ENCODE peak calls at places on chromosome 15, in five cellular contexts. I is transverse colon; D is activated CD8-positive, alpha-beta memory T cell treated with anti-CD3 and anti-CD28 coated beads, Interleukin-2, amount 50 U/mL, for 4 hours; F is stimulated activated CD8-positive, alpha-beta memory T cell treated with anti-CD3 and anti-CD28 coated beads, Interleukin-2, amount 100 ng/mL, for 1 hour; P is left colon. Y is an unnamed sample.

GRCh38 chr15:63600646-63601025 is 3.4 kb downstream of the FBXL22 start:
- DNase-seq in D (peak; percentile 92), F (peak; percentile 81), P (peak; percentile 88), I (peak; percentile 91), Y (peak; percentile 86)

GRCh38 chr15:99580061-99580460 is 14.3 kb downstream of the MEF2A start:
- DNase-seq in I (no peak), P (no peak), F (no peak), D (no peak), Y (no peak)

GRCh38 chr15:67413770-67414429 is 107.0 kb upstream of the C15orf61 start:
- DNase-seq in P (no peak), F (no peak), D (no peak), I (no peak), Y (no peak)

GRCh38 chr15:78398076-78398825 is 39.8 kb upstream of the IREB2 start:
- DNase-seq in I (no peak), P (no peak), F (no peak), D (no peak), Y (peak; percentile 22)

GRCh38 chr15:68312701-68313204 is 35.2 kb downstream of the FEM1B start:
- DNase-seq in D (no peak), F (no peak), I (no peak), P (no peak), Y (peak; percentile 39)

GRCh38 chr15:92429378-92430066 is 35.8 kb downstream of the ST8SIA2 start:
- DNase-seq in F (no peak), P (no peak), D (no peak), I (no peak), Y (no peak)

GRCh38 chr15:33007295-33007855 is 187.1 kb downstream of the FMN1 start:
- DNase-seq in D (no peak), I (no peak), F (no peak), P (no peak), Y (no peak)

GRCh38 chr15:51842852-51843737 is 13.6 kb downstream of the TMOD3 start:
- DNase-seq in D (peak; percentile 20), F (no peak), I (no peak), P (no peak), Y (peak; percentile 64)

GRCh38 chr15:38129531-38130199 is 123.0 kb upstream of the SPRED1 start:
- DNase-seq in F (no peak), P (peak; percentile 72), I (peak; percentile 69), D (no peak), Y (peak; percentile 72)

GRCh38 chr15:96326551-96327154 is 3.8 kb upstream of the NR2F2 start:
- DNase-seq in P (no peak), I (peak; percentile 30), F (no peak), D (no peak), Y (no peak)

GRCh38 chr15:86040360-86041095 is 39.1 kb upstream of the AGBL1 start:
- DNase-seq in P (no peak), I (no peak), D (no peak), F (no peak), Y (no peak)

GRCh38 chr15:65421360-65422215 is 1.2 kb downstream of the IGDCC4 start:
- DNase-seq in I (peak; percentile 19), P (peak; percentile 43), D (no peak), F (no peak), Y (no peak)

GRCh38 chr15:48300038-48300437 is 31.2 kb upstream of the DUT start:
- DNase-seq in I (no peak), F (no peak), P (no peak), D (no peak), Y (no peak)

GRCh38 chr15:100244796-100245495 is 96.8 kb downstream of the ADAMTS17 start:
- DNase-seq in I (no peak), D (no peak), P (no peak), F (no peak), Y (no peak)

GRCh38 chr15:89195836-89196235 is 25.5 kb downstream of the RLBP1 start:
- DNase-seq in F (no peak), P (no peak), D (no peak), I (no peak), Y (no peak)

GRCh38 chr15:31598620-31599019 is 272.0 kb downstream of the KLF13 start:
- DNase-seq in D (no peak), I (peak; percentile 37), F (no peak), P (peak; percentile 24), Y (no peak)

GRCh38 chr15:52677593-52677992 is 1.6 kb downstream of the ATOSA start:
- DNase-seq in D (no peak), F (no peak), I (no peak), P (no peak), Y (no peak)

GRCh38 chr15:63972801-63973200 is 73.5 kb downstream of the DAPK2 start:
- DNase-seq in D (no peak), F (no peak), P (no peak), I (no peak), Y (no peak)

GRCh38 chr15:73362900-73363299 is 5.9 kb downstream of the HCN4 start:
- DNase-seq in P (no peak), F (no peak), D (no peak), I (no peak), Y (no peak)

GRCh38 chr15:59879506-59879905 is 124.6 kb upstream of the FOXB1 start:
- DNase-seq in F (no peak), I (no peak), D (no peak), P (no peak), Y (no peak)

GRCh38 chr15:89115547-89115946 is 27.3 kb downstream of the ABHD2 start:
- DNase-seq in D (no peak), F (no peak), I (peak; percentile 74), P (peak; percentile 83), Y (peak; percentile 87)

GRCh38 chr15:93037341-93038063 is 51.5 kb downstream of the RGMA start:
- DNase-seq in P (peak; percentile 47), I (no peak), D (no peak), F (no peak), Y (peak; percentile 48)

GRCh38 chr15:40565333-40566238 is 744 bp upstream of the CCDC32 start:
- DNase-seq in D (no peak), F (no peak), I (no peak), P (no peak), Y (no peak)

GRCh38 chr15:39472661-39473657 is 107.9 kb upstream of the THBS1 start:
- DNase-seq in F (no peak), I (peak; percentile 81), D (no peak), P (peak; percentile 84), Y (peak; percentile 38)

GRCh38 chr15:79016527-79017170 is 71.8 kb upstream of the CTSH start:
- DNase-seq in D (no peak), I (no peak), F (no peak), P (no peak), Y (no peak)

GRCh38 chr15:61519296-61519695 is 290.2 kb upstream of the RORA start:
- DNase-seq in D (no peak), I (no peak), F (no peak), P (no peak), Y (no peak)

GRCh38 chr15:84874991-84875390 is 9.5 kb upstream of the SLC28A1 start:
- DNase-seq in D (no peak), I (no peak), P (no peak), F (no peak), Y (no peak)